ENCODE peak calls at places on chromosomes 13 and 19, in eight cellular contexts. G, D, C, A, J, F, X and B are unnamed samples.
A peak's percentile ranks its signal among the peaks of the same experiment; 100 is the strongest.

GRCh38 chr13:36553501-36553900 is 120.3 kb upstream of the SERTM1 start:
- DNase-seq in G (peak; percentile 53), D (no peak), C (no peak), A (no peak), J (no peak), F (no peak), X (no peak), B (peak; percentile 64)

GRCh38 chr13:107788464-107789165 is 426.7 kb downstream of the LIG4 start:
- DNase-seq in G (no peak), D (no peak), C (no peak), A (no peak), J (no peak), F (no peak), X (no peak), B (no peak)

GRCh38 chr19:56660381-56661105 is 11.0 kb downstream of the ZNF835 start:
- DNase-seq in G (no peak), D (no peak), C (no peak), A (peak; percentile 62), J (no peak), F (no peak), X (no peak), B (peak; percentile 4)

GRCh38 chr13:35940734-35941133 is 190.4 kb downstream of the DCLK1 start:
- DNase-seq in G (no peak), D (no peak), C (no peak), A (no peak), J (no peak), F (no peak), X (no peak), B (no peak)

GRCh38 chr19:57599377-57599760 is 316 bp upstream of the ZNF530 start:
- DNase-seq in G (no peak), D (no peak), C (no peak), A (no peak), J (no peak), F (no peak), X (no peak), B (no peak)

GRCh38 chr13:109256866-109257760 is 529.3 kb downstream of the IRS2 start:
- DNase-seq in G (peak; percentile 100), D (peak; percentile 99), C (no peak), A (no peak), J (no peak), F (peak; percentile 42), X (no peak), B (peak; percentile 98)

GRCh38 chr19:39193785-39194184 is 3.0 kb upstream of the NCCRP1 start:
- DNase-seq in G (peak; percentile 17), D (peak; percentile 31), C (no peak), A (no peak), J (no peak), F (no peak), X (no peak), B (peak; percentile 65)

GRCh38 chr19:45231891-45232290 is 13.3 kb downstream of the EXOC3L2 start:
- DNase-seq in G (no peak), D (no peak), C (no peak), A (no peak), J (no peak), F (no peak), X (no peak), B (no peak)

GRCh38 chr13:36552334-36552733 is 120.0 kb downstream of the CCNA1 start:
- DNase-seq in G (no peak), D (no peak), C (no peak), A (no peak), J (no peak), F (no peak), X (no peak), B (no peak)

GRCh38 chr13:25170554-25171107 is 1.5 kb downstream of the AMER2 start:
- DNase-seq in G (no peak), D (peak; percentile 4), C (no peak), A (no peak), J (no peak), F (no peak), X (no peak), B (no peak)

GRCh38 chr19:10432736-10433130 is 12.4 kb downstream of the PDE4A start:
- DNase-seq in G (no peak), D (no peak), C (no peak), A (peak; percentile 34), J (no peak), F (no peak), X (no peak), B (no peak)

GRCh38 chr19:40908981-40909380 is 26.9 kb upstream of the CYP2A7 start:
- DNase-seq in G (no peak), D (peak; percentile 69), C (peak; percentile 52), A (no peak), J (no peak), F (peak; percentile 49), X (no peak), B (peak; percentile 20)

GRCh38 chr13:95924389-95924994 is 128.7 kb downstream of the UGGT2 start:
- DNase-seq in G (peak; percentile 90), D (peak; percentile 96), C (no peak), A (no peak), J (no peak), F (peak; percentile 3), X (no peak), B (peak; percentile 87)

GRCh38 chr13:33060815-33061214 is 44.6 kb downstream of the KL start:
- DNase-seq in G (no peak), D (no peak), C (no peak), A (no peak), J (no peak), F (no peak), X (no peak), B (no peak)

GRCh38 chr19:48510421-48511268 is 990 bp downstream of the LMTK3 start:
- DNase-seq in G (peak; percentile 53), D (peak; percentile 61), C (peak; percentile 74), A (peak; percentile 60), J (no peak), F (peak; percentile 43), X (peak; percentile 77), B (peak; percentile 57)

GRCh38 chr13:72221276-72221962 is 354.4 kb upstream of the DACH1 start:
- DNase-seq in G (peak; percentile 7), D (peak; percentile 26), C (no peak), A (no peak), J (no peak), F (peak; percentile 28), X (peak; percentile 7), B (peak; percentile 2)

GRCh38 chr13:113825851-113826250 is 38.0 kb downstream of the GAS6 start:
- DNase-seq in G (no peak), D (no peak), C (no peak), A (no peak), J (no peak), F (no peak), X (no peak), B (no peak)

GRCh38 chr13:33870046-33870668 is 52.2 kb downstream of the RFC3 start:
- DNase-seq in G (no peak), D (no peak), C (no peak), A (no peak), J (no peak), F (no peak), X (no peak), B (no peak)

GRCh38 chr19:42125536-42125935 is 6.7 kb downstream of the POU2F2 start:
- DNase-seq in G (no peak), D (no peak), C (no peak), A (no peak), J (no peak), F (no peak), X (no peak), B (no peak)

DNA sequence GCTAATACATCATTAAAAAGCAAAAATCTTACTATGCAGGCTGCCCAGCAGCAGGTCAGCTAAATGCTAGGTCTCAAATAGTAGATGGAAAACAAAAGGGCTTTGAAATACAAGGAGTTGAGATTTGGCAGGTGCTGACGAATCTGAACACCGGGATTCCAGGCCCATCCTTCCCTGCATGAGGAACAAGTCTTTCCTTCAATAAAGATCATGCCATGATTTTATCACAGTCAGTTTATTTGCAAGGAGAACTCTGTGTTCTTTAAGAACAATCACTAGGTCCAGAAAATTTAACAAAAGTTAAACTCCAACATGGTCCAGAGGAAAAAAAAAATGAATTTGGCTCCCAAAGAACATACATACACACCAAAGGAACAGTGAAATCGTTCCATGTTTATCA is 551.4 kb downstream of the SLITRK6 start:
- DNase-seq in G (no peak), D (no peak), C (no peak), A (no peak), J (no peak), F (no peak), X (no peak), B (no peak)
- H3K4me3 ChIP-seq in G (no peak overlapping the region), D (no peak overlapping the region), C (no peak overlapping the region), A (no peak overlapping the region), J (no peak overlapping the region), F (no peak overlapping the region), X (no peak overlapping the region), B (no peak overlapping the region)

GRCh38 chr13:78601886-78602560 is 1.3 kb downstream of the POU4F1 start:
- DNase-seq in G (no peak), D (no peak), C (no peak), A (no peak), J (no peak), F (no peak), X (no peak), B (no peak)
- H3K4me3 ChIP-seq in G (no peak overlapping the region), D (no peak overlapping the region), C (peak overlapping the region; percentile 46), A (no peak overlapping the region), J (peak overlapping the region; percentile 49), F (no peak overlapping the region), X (no peak overlapping the region), B (no peak overlapping the region)

GRCh38 chr19:14516746-14517438 is 1.3 kb downstream of the DNAJB1 start:
- DNase-seq in G (no peak), D (no peak), C (no peak), A (no peak), J (no peak), F (peak; percentile 21), X (no peak), B (no peak)

GRCh38 chr19:14514215-14514871 is 3.9 kb downstream of the DNAJB1 start:
- DNase-seq in G (no peak), D (no peak), C (no peak), A (no peak), J (no peak), F (no peak), X (peak; percentile 49), B (no peak)

GRCh38 chr19:14516048-14516534 is 2.1 kb downstream of the DNAJB1 start:
- DNase-seq in G (no peak), D (no peak), C (no peak), A (no peak), J (no peak), F (no peak), X (no peak), B (no peak)

GRCh38 chr19:14517446-14517839 is 754 bp downstream of the DNAJB1 start:
- DNase-seq in G (peak; percentile 27), D (no peak), C (no peak), A (no peak), J (no peak), F (peak; percentile 50), X (no peak), B (no peak)

GRCh38 chr19:14515501-14516047 is 2.6 kb downstream of the DNAJB1 start:
- DNase-seq in G (no peak), D (no peak), C (no peak), A (no peak), J (no peak), F (no peak), X (no peak), B (no peak)
- H3K4me3 ChIP-seq in G (peak overlapping the region; percentile 86), D (peak overlapping the region; percentile 96), C (peak overlapping the region; percentile 72), A (no peak overlapping the region), J (no peak overlapping the region), F (no peak overlapping the region), X (peak overlapping the region; percentile 98), B (peak overlapping the region; percentile 92)

DNA sequence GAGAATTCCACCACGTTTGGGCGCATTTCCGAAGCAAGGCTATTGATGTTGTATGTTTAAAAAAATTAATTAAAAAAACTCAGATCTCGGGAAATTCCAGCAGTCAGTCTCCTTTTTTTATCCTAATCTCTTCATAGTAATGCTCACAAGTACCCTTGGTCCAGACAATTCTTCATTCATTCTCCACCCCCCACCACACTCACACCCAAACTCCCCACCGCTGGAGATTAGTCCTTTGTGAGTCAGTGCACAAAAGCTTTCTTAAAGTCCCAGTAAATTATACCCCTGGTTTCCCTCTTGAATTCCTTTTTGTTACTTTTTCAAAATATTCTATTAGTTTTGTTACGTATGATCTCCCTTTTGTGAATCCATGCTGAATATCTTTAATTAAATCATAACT is 274.6 kb downstream of the ZNF536 start:
- DNase-seq in G (no peak), D (no peak), C (no peak), A (no peak), J (no peak), F (no peak), X (no peak), B (no peak)
- H3K4me3 ChIP-seq in G (no peak overlapping the region), D (no peak overlapping the region), C (no peak overlapping the region), A (no peak overlapping the region), J (no peak overlapping the region), F (no peak overlapping the region), X (no peak overlapping the region), B (no peak overlapping the region)